ENCODE peak calls at places on chromosome 3, in four cellular contexts. One of them, this sample, is unnamed.

GRCh38 chr3:148459931-148460513 is 237.7 kb upstream of the AGTR1 start:
- DNase-seq in WTC11: no peak
- DNase-seq in H1: no peak
- DNase-seq in SK-N-SH: no peak
- DNase-seq in this sample: no peak

GRCh38 chr3:94101860-94102259 is 39.0 kb downstream of the NSUN3 start:
- DNase-seq in WTC11: no peak
- DNase-seq in H1: no peak
- DNase-seq in SK-N-SH: no peak
- DNase-seq in this sample: no peak

GRCh38 chr3:76199382-76199781 is 414.0 kb upstream of the ZNF717 start:
- DNase-seq in SK-N-SH: no peak
- DNase-seq in H1: no peak
- DNase-seq in WTC11: no peak
- DNase-seq in this sample: no peak

GRCh38 chr3:38738630-38739395 is 77.2 kb downstream of the SCN10A start:
- DNase-seq in WTC11: peak
- DNase-seq in H1: peak
- DNase-seq in SK-N-SH: peak
- DNase-seq in this sample: peak

GRCh38 chr3:100317928-100318327 is 16.6 kb upstream of the NIT2 start:
- DNase-seq in H1: no peak
- DNase-seq in WTC11: no peak
- DNase-seq in SK-N-SH: no peak
- DNase-seq in this sample: no peak

GRCh38 chr3:40845447-40845846 is 320.7 kb downstream of the ZNF621 start:
- DNase-seq in SK-N-SH: no peak
- DNase-seq in H1: no peak
- DNase-seq in WTC11: no peak
- DNase-seq in this sample: no peak

GRCh38 chr3:13072239-13073041 is 789 bp downstream of the IQSEC1 start:
- DNase-seq in H1: peak
- DNase-seq in SK-N-SH: peak
- DNase-seq in WTC11: peak
- DNase-seq in this sample: no peak

GRCh38 chr3:17430574-17430973 is 311.9 kb downstream of the TBC1D5 start:
- DNase-seq in SK-N-SH: no peak
- DNase-seq in WTC11: no peak
- DNase-seq in H1: no peak
- DNase-seq in this sample: no peak

GRCh38 chr3:7487763-7488162 is 626.8 kb downstream of the GRM7 start:
- DNase-seq in WTC11: no peak
- DNase-seq in SK-N-SH: no peak
- DNase-seq in H1: no peak
- DNase-seq in this sample: no peak

GRCh38 chr3:44893097-44893496 is 18.7 kb downstream of the TGM4 start:
- DNase-seq in H1: no peak
- DNase-seq in SK-N-SH: no peak
- DNase-seq in WTC11: no peak
- DNase-seq in this sample: no peak

GRCh38 chr3:88984832-88985231 is 122.6 kb upstream of the EPHA3 start:
- DNase-seq in WTC11: no peak
- DNase-seq in H1: no peak
- DNase-seq in SK-N-SH: no peak
- DNase-seq in this sample: no peak

GRCh38 chr3:104596551-104596950 is 770.2 kb upstream of the ALCAM start:
- DNase-seq in H1: no peak
- DNase-seq in SK-N-SH: peak
- DNase-seq in WTC11: no peak
- DNase-seq in this sample: no peak

GRCh38 chr3:32176989-32177701 is 61.3 kb upstream of the CMTM8 start:
- DNase-seq in WTC11: peak
- DNase-seq in SK-N-SH: peak
- DNase-seq in H1: peak
- DNase-seq in this sample: peak

GRCh38 chr3:14511623-14511965 is 28.5 kb downstream of the GRIP2 start:
- DNase-seq in H1: no peak
- DNase-seq in SK-N-SH: peak
- DNase-seq in WTC11: no peak
- DNase-seq in this sample: no peak

GRCh38 chr3:52532517-52532837 is 1.2 kb downstream of the NT5DC2 start:
- DNase-seq in SK-N-SH: peak
- DNase-seq in WTC11: peak
- DNase-seq in H1: no peak
- DNase-seq in this sample: peak

GRCh38 chr3:55164876-55165275 is 237.0 kb upstream of the LRTM1 start:
- DNase-seq in WTC11: no peak
- DNase-seq in SK-N-SH: no peak
- DNase-seq in H1: no peak
- DNase-seq in this sample: no peak

GRCh38 chr3:33229947-33230346 is 11.3 kb upstream of the SUSD5 start:
- DNase-seq in H1: no peak
- DNase-seq in SK-N-SH: no peak
- DNase-seq in WTC11: no peak
- DNase-seq in this sample: no peak

GRCh38 chr3:177345049-177345972 is 148.0 kb upstream of the TBL1XR1 start:
- DNase-seq in H1: no peak
- DNase-seq in WTC11: peak
- DNase-seq in SK-N-SH: peak
- DNase-seq in this sample: peak

GRCh38 chr3:159791336-159791735 is 197.3 kb upstream of the IL12A start:
- DNase-seq in WTC11: no peak
- DNase-seq in H1: peak
- DNase-seq in SK-N-SH: no peak
- DNase-seq in this sample: no peak

DNA sequence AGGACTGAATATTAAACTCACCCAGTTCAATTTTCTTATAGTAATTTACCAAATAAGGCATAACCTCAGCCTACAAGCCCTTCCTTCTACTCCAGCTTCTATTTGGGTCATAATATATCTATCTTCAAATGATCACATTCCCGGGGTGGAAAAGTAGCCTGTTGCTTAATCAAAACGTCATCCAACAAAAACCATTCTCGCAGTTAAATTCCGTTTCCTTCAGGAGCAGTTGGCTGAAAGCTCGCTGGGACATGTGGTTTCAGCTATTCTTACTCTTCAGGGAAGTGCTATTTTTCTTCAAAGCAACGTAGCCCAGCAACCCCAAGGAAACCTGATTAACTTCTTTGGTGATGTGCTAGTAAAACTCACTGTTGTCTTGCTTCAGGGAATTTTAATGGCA is 59.6 kb downstream of the MAGI1 start:
- DNase-seq in H1: no peak
- DNase-seq in SK-N-SH: no peak
- DNase-seq in WTC11: no peak
- DNase-seq in this sample: no peak
- TF ChIP-seq TEAD4 in H1: no peak
- TF ChIP-seq TEAD4 in SK-N-SH: no peak
- TF ChIP-seq TEAD4 in WTC11: no peak
- TF ChIP-seq TEAD4 in this sample: no peak

GRCh38 chr3:195818301-195818700 is 6.6 kb upstream of the MUC4 start:
- DNase-seq in WTC11: no peak
- DNase-seq in H1: no peak
- DNase-seq in SK-N-SH: no peak
- DNase-seq in this sample: no peak

GRCh38 chr3:195817578-195818135 is 5.9 kb upstream of the MUC4 start:
- DNase-seq in WTC11: no peak
- DNase-seq in SK-N-SH: no peak
- DNase-seq in H1: no peak
- DNase-seq in this sample: no peak

GRCh38 chr3:195813916-195814486 is 2.3 kb upstream of the MUC4 start:
- DNase-seq in SK-N-SH: no peak
- DNase-seq in H1: no peak
- DNase-seq in WTC11: no peak
- DNase-seq in this sample: no peak

GRCh38 chr3:195812366-195812765 is 637 bp upstream of the MUC4 start:
- DNase-seq in H1: no peak
- DNase-seq in SK-N-SH: no peak
- DNase-seq in WTC11: no peak
- DNase-seq in this sample: no peak

GRCh38 chr3:195815169-195815771 is 3.5 kb upstream of the MUC4 start:
- DNase-seq in H1: no peak
- DNase-seq in WTC11: no peak
- DNase-seq in SK-N-SH: no peak
- DNase-seq in this sample: peak
- TF ChIP-seq TEAD4 in H1: no peak
- TF ChIP-seq TEAD4 in WTC11: no peak
- TF ChIP-seq TEAD4 in SK-N-SH: no peak
- TF ChIP-seq TEAD4 in this sample: no peak

GRCh38 chr3:71104090-71104489 is 479.4 kb downstream of the FOXP1 start:
- DNase-seq in SK-N-SH: no peak
- DNase-seq in WTC11: no peak
- DNase-seq in H1: no peak
- DNase-seq in this sample: no peak
- TF ChIP-seq TEAD4 in SK-N-SH: no peak
- TF ChIP-seq TEAD4 in WTC11: no peak
- TF ChIP-seq TEAD4 in H1: no peak
- TF ChIP-seq TEAD4 in this sample: no peak

GRCh38 chr3:192435241-192435640 is 292.1 kb downstream of the FGF12 start:
- DNase-seq in SK-N-SH: no peak
- DNase-seq in H1: no peak
- DNase-seq in WTC11: no peak
- DNase-seq in this sample: no peak
- TF ChIP-seq TEAD4 in SK-N-SH: no peak
- TF ChIP-seq TEAD4 in H1: no peak
- TF ChIP-seq TEAD4 in WTC11: no peak
- TF ChIP-seq TEAD4 in this sample: no peak

DNA sequence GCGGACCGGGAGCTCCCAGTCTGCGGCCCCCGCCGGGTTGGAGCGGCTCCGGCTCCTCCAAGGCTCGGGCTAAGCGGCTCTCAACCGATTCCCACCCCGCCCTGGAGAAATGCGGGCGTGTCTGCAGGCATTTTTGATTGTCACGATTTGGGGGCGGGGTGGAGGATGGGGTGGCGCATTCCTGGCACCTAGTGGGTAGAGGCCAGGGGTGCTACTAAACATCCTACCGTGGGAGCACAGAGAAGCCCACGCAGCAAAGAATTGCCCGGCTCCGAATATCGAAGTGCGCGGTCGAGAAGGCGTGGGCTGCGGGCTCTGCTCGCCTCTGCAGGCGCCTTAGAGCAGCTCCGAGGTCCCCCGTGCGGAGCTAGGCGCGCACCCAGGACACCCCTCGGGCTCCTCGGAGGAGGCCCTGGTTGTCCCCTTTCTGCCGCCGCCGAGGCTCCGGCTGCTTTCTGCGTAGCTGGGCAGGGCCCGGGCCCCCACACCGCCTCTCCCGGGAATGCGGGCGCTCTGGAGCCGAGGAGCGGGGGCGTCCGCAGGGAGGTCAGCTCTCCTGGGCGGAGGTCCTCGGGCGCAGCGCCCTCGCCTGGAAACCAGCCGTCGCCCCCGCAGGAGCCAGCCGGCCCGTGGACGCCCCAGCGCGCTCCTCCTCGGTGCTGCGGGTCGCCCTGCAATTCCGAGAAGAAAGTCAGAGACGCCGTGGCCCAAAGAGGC is 16.5 kb upstream of the LAMP3 start:
- DNase-seq in H1: peak
- DNase-seq in WTC11: peak
- DNase-seq in SK-N-SH: peak
- DNase-seq in this sample: peak
- TF ChIP-seq TEAD4 in H1: peak
- TF ChIP-seq TEAD4 in WTC11: no peak
- TF ChIP-seq TEAD4 in SK-N-SH: no peak
- TF ChIP-seq TEAD4 in this sample: no peak

GRCh38 chr3:10244004-10244403 is 4.3 kb upstream of the TATDN2 start:
- DNase-seq in H1: no peak
- DNase-seq in SK-N-SH: no peak
- DNase-seq in WTC11: no peak
- DNase-seq in this sample: no peak

GRCh38 chr3:10245313-10245712 is 2.9 kb upstream of the TATDN2 start:
- DNase-seq in SK-N-SH: no peak
- DNase-seq in WTC11: no peak
- DNase-seq in H1: no peak
- DNase-seq in this sample: no peak

GRCh38 chr3:10240799-10241198 is 7.5 kb upstream of the TATDN2 start:
- DNase-seq in H1: no peak
- DNase-seq in WTC11: no peak
- DNase-seq in SK-N-SH: no peak
- DNase-seq in this sample: no peak

GRCh38 chr3:10238330-10238995 is 9.8 kb upstream of the TATDN2 start:
- DNase-seq in WTC11: no peak
- DNase-seq in H1: no peak
- DNase-seq in SK-N-SH: no peak
- DNase-seq in this sample: no peak

DNA sequence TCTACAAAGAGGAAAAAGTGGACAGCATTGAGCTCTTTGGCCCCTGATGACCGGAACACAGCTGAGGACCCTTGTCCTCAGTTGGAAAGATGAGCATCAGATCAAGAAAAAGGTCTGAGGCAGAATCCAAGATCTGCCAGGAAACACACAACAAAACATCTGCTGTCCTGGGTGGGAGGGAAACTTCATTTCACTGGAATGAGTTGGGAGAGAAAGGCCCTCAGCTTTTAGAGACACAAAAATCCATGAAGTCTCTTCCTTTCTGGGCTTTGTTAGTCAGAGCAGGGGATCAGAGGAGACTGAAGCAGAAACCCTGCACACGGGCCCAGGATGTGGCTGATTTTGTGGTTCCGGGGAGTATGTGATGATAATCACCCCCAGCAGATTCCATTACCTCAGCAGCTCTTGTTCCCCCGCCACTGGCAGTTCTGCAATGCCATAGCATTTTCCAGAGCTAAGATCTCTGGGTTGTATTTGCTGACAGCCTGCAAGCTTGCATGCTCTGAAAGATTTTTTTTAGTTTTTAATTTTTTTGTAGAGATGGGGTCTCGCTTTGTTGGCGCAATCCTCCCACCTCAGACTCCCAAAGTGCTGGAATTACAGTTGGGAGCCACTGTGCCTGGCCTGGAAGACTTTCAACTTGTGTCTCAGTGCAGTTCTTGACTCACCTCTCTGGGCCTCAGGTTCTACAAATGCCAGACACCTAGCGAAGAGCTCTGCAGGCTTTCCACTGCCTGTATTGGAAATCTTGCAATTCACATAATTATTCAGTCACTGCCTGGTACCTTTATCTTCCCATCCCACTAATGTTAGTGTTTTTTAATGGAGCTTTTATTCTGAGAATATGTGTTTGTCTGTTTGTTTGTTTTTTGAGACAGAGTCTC is 5.8 kb upstream of the TATDN2 start:
- DNase-seq in H1: no peak
- DNase-seq in WTC11: no peak
- DNase-seq in SK-N-SH: no peak
- DNase-seq in this sample: no peak
- TF ChIP-seq TEAD4 in H1: no peak
- TF ChIP-seq TEAD4 in WTC11: no peak
- TF ChIP-seq TEAD4 in SK-N-SH: no peak
- TF ChIP-seq TEAD4 in this sample: peak